ENCODE peak calls at places on chromosomes 3 and 15, in four cellular contexts. U is SJSA1; I is CD4-positive, alpha-beta T cell; T is ovary. A is an unnamed sample.

GRCh38 chr3:33377931-33378330 is 62.3 kb downstream of the UBP1 start:
- DNase-seq in U (peak; percentile 43), I (no peak), T (no peak), A (no peak)

GRCh38 chr15:29566914-29567313 is 255.4 kb downstream of the TJP1 start:
- DNase-seq in U (no peak), I (no peak), T (no peak), A (no peak)

GRCh38 chr15:39709941-39710340 is 72.7 kb downstream of the FSIP1 start:
- DNase-seq in U (no peak), I (no peak), T (no peak), A (no peak)

GRCh38 chr15:79401301-79401700 is 30.8 kb upstream of the MINAR1 start:
- DNase-seq in U (no peak), I (no peak), T (no peak), A (no peak)

GRCh38 chr3:129553771-129554170 is 10.8 kb downstream of the H1-8 start:
- DNase-seq in U (no peak), I (no peak), T (no peak), A (no peak)

GRCh38 chr15:73927476-73928240 is 1.4 kb downstream of the LOXL1 start:
- DNase-seq in U (no peak), I (peak; percentile 78), T (peak; percentile 68), A (peak; percentile 22)

GRCh38 chr3:81839504-81840094 is 78.2 kb upstream of the GBE1 start:
- DNase-seq in U (no peak), I (no peak), T (no peak), A (no peak)

GRCh38 chr3:13082677-13083076 is 9.4 kb upstream of the IQSEC1 start:
- DNase-seq in U (no peak), I (no peak), T (no peak), A (no peak)

GRCh38 chr3:71304684-71305083 is 278.8 kb downstream of the FOXP1 start:
- DNase-seq in U (no peak), I (peak; percentile 25), T (peak; percentile 49), A (no peak)

GRCh38 chr3:126342991-126343661 is 14.1 kb downstream of the KLF15 start:
- DNase-seq in U (peak; percentile 43), I (no peak), T (peak; percentile 63), A (no peak)

GRCh38 chr3:42680806-42681205 is 4.5 kb upstream of the KLHL40 start:
- DNase-seq in U (no peak), I (no peak), T (no peak), A (no peak)

GRCh38 chr3:155076888-155077287 is 3.2 kb upstream of the MME start:
- DNase-seq in U (no peak), I (no peak), T (no peak), A (no peak)

GRCh38 chr3:149004622-149005021 is 13.3 kb downstream of the GYG1 start:
- DNase-seq in U (no peak), I (no peak), T (no peak), A (peak; percentile 24)

GRCh38 chr3:70740082-70740481 is 427.6 kb upstream of the MDFIC2 start:
- DNase-seq in U (no peak), I (no peak), T (no peak), A (no peak)

GRCh38 chr3:32626650-32627049 is 56.0 kb upstream of the DYNC1LI1 start:
- DNase-seq in U (no peak), I (no peak), T (no peak), A (no peak)

GRCh38 chr3:123365450-123366143 is 83.3 kb downstream of the ADCY5 start:
- DNase-seq in U (no peak), I (no peak), T (no peak), A (no peak)

GRCh38 chr15:100081454-100081853 is 260.3 kb downstream of the ADAMTS17 start:
- DNase-seq in U (no peak), I (no peak), T (no peak), A (no peak)

GRCh38 chr3:134992180-134992579 is 197.1 kb downstream of the EPHB1 start:
- DNase-seq in U (no peak), I (no peak), T (no peak), A (no peak)

GRCh38 chr3:196412704-196413103 is 19.5 kb downstream of the UBXN7 start:
- DNase-seq in U (no peak), I (no peak), T (no peak), A (no peak)

GRCh38 chr3:55487376-55488241 is 503 bp upstream of the WNT5A start:
- DNase-seq in U (peak; percentile 55), I (no peak), T (peak; percentile 56), A (no peak)

GRCh38 chr3:95184038-95184437 is 1121.2 kb downstream of the NSUN3 start:
- DNase-seq in U (no peak), I (no peak), T (no peak), A (no peak)

GRCh38 chr15:25052191-25052999 is 97.6 kb downstream of the SNRPN start:
- DNase-seq in U (peak; percentile 25), I (no peak), T (no peak), A (no peak)

GRCh38 chr3:66405701-66406091 is 95.1 kb downstream of the LRIG1 start:
- DNase-seq in U (peak; percentile 61), I (no peak), T (no peak), A (peak; percentile 45)

GRCh38 chr15:74787251-74788041 is 5.6 kb downstream of the CSK start:
- DNase-seq in U (peak; percentile 65), I (peak; percentile 84), T (no peak), A (peak; percentile 33)

GRCh38 chr15:97013491-97013890 is 683.0 kb downstream of the NR2F2 start:
- DNase-seq in U (no peak), I (no peak), T (no peak), A (no peak)

GRCh38 chr3:186307594-186307993 is 54.4 kb downstream of the DGKG start:
- DNase-seq in U (no peak), I (no peak), T (no peak), A (no peak)

GRCh38 chr3:23762214-23763039 is 43.3 kb upstream of the UBE2E1 start:
- DNase-seq in U (no peak), I (no peak), T (no peak), A (no peak)

GRCh38 chr3:53269888-53270880 is 14.4 kb upstream of the TKT start:
- DNase-seq in U (peak; percentile 98), I (no peak), T (peak; percentile 80), A (peak; percentile 32)

GRCh38 chr15:79091204-79091867 is 756 bp upstream of the RASGRF1 start:
- DNase-seq in U (peak; percentile 30), I (no peak), T (no peak), A (no peak)

GRCh38 chr3:51940648-51941421 is 869 bp downstream of the RRP9 start:
- DNase-seq in U (no peak), I (no peak), T (no peak), A (no peak)
- H3K27ac ChIP-seq in U (no peak overlapping the region), I (no peak overlapping the region), T (peak overlapping the region; percentile 36), A (peak overlapping the region; percentile 41)

GRCh38 chr3:133536635-133536980 is 36.9 kb upstream of the CDV3 start:
- DNase-seq in U (no peak), I (no peak), T (no peak), A (no peak)
- H3K27ac ChIP-seq in U (no peak overlapping the region), I (no peak overlapping the region), T (no peak overlapping the region), A (no peak overlapping the region)

GRCh38 chr3:4720316-4721075 is 227.3 kb downstream of the ITPR1 start:
- DNase-seq in U (no peak), I (no peak), T (peak; percentile 89), A (no peak)
- H3K27ac ChIP-seq in U (no peak overlapping the region), I (no peak overlapping the region), T (peak overlapping the region; percentile 73), A (no peak overlapping the region)

DNA sequence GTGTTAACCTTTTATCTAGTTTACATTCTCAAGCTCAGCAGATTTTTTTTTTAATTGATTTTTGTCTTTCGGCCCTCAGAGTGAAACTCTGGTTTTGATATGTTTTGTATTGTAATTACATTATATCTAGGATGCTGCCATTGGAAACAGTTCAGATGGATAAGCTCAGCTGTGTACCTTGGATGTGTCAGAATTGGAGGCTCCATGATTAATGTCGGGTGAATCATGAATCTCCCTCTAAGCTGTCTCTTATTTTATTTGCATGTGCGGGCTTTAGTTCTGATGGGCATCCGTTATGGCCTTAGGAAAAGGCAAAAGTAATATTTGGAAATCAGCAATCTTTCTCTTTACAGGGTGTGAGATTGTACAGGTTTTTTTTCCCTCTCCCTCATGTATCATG is 4.2 kb downstream of the PTPRG start:
- DNase-seq in U (no peak), I (no peak), T (no peak), A (no peak)
- H3K27ac ChIP-seq in U (no peak overlapping the region), I (no peak overlapping the region), T (no peak overlapping the region), A (no peak overlapping the region)

DNA sequence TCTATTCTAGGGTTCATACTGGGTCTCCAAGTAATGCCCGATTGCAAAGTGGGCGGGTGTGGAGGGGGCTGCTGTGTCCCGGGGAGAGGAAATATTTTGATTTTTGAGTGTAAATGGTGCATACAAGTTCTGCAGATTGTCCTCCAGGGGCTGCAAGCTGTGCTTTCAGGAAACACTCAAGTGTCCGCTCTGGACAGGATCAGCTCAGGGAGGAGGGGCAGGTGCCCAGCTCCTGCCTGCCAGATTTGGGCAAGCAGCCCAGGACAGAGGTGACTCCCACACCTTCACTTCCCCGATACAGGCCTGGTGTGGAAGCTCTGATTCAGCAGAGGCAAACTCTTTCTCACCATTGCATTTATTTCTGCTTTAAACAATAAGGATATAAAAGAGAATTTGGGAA is 142.7 kb downstream of the ALDH1A2 start:
- DNase-seq in U (no peak), I (no peak), T (peak; percentile 56), A (no peak)
- H3K27ac ChIP-seq in U (no peak overlapping the region), I (no peak overlapping the region), T (peak overlapping the region; percentile 36), A (no peak overlapping the region)

GRCh38 chr15:48427960-48428547 is 96.8 kb downstream of the DUT start:
- DNase-seq in U (no peak), I (no peak), T (no peak), A (no peak)

GRCh38 chr15:48426047-48426446 is 94.8 kb downstream of the DUT start:
- DNase-seq in U (no peak), I (no peak), T (no peak), A (no peak)

GRCh38 chr15:48426941-48427340 is 95.7 kb downstream of the DUT start:
- DNase-seq in U (no peak), I (no peak), T (no peak), A (no peak)

GRCh38 chr15:48425051-48425450 is 93.8 kb downstream of the DUT start:
- DNase-seq in U (no peak), I (no peak), T (no peak), A (no peak)

GRCh38 chr15:48427479-48427878 is 96.2 kb downstream of the DUT start:
- DNase-seq in U (no peak), I (no peak), T (no peak), A (no peak)
- H3K27ac ChIP-seq in U (peak overlapping the region; percentile 76), I (no peak overlapping the region), T (no peak overlapping the region), A (no peak overlapping the region)

GRCh38 chr15:67115567-67115966 is 50.2 kb downstream of the SMAD3 start:
- DNase-seq in U (no peak), I (no peak), T (no peak), A (no peak)

GRCh38 chr15:67117356-67117755 is 52.0 kb downstream of the SMAD3 start:
- DNase-seq in U (no peak), I (no peak), T (no peak), A (no peak)

GRCh38 chr15:67118808-67119207 is 53.4 kb downstream of the SMAD3 start:
- DNase-seq in U (no peak), I (no peak), T (no peak), A (no peak)

GRCh38 chr15:67114846-67115521 is 49.6 kb downstream of the SMAD3 start:
- DNase-seq in U (no peak), I (no peak), T (no peak), A (no peak)

GRCh38 chr15:67116742-67117141 is 51.3 kb downstream of the SMAD3 start:
- DNase-seq in U (no peak), I (no peak), T (no peak), A (no peak)
- H3K27ac ChIP-seq in U (peak overlapping the region; percentile 21), I (no peak overlapping the region), T (no peak overlapping the region), A (no peak overlapping the region)

A was measured in substantia nigra.